ENCODE peak calls at places on chromosome 4, in five cellular contexts. Z is PC-9, P is fibroblast of lung, E is GM23248, A is GM23338. C is an unnamed sample. For H4K20me1 and H3K79me2, the result is how much of the 10 kb centered on the place peaks cover.

GRCh38 chr4:61540944-61541343 is 340.8 kb downstream of the ADGRL3 start:
- DNase-seq in A (peak), Z (no peak), E (no peak), P (no peak), C (no peak)

GRCh38 chr4:112127736-112128322 is 17.4 kb upstream of the FAM241A start:
- DNase-seq in E (peak), A (peak), Z (no peak), P (peak), C (peak)

GRCh38 chr4:3717241-3717640 is 48.9 kb upstream of the ADRA2C start:
- DNase-seq in Z (no peak), E (no peak), A (no peak), P (no peak), C (no peak)

GRCh38 chr4:96016615-96017299 is 176.9 kb downstream of the PDHA2 start:
- DNase-seq in A (no peak), Z (no peak), E (no peak), P (peak), C (peak)

GRCh38 chr4:157320092-157320491 is 99.6 kb downstream of the GRIA2 start:
- DNase-seq in E (no peak), A (no peak), P (no peak), Z (no peak), C (no peak)

GRCh38 chr4:39975488-39976089 is 2.1 kb downstream of the PDS5A start:
- DNase-seq in Z (no peak), P (peak), A (no peak), E (peak), C (peak)

GRCh38 chr4:176437756-176438155 is 118.0 kb downstream of the SPCS3 start:
- DNase-seq in P (no peak), Z (no peak), E (no peak), A (no peak), C (peak)

GRCh38 chr4:20528508-20528907 is 171.8 kb upstream of the PACRGL start:
- DNase-seq in Z (no peak), P (peak), E (peak), A (no peak), C (peak)

GRCh38 chr4:41058426-41058825 is 155.9 kb downstream of the APBB2 start:
- DNase-seq in A (no peak), P (peak), E (peak), Z (no peak), C (no peak)

GRCh38 chr4:11675051-11675800 is 246.5 kb upstream of the HS3ST1 start:
- DNase-seq in E (no peak), A (no peak), Z (no peak), P (peak), C (no peak)

GRCh38 chr4:2793578-2793919 is 664 bp downstream of the SH3BP2 start:
- DNase-seq in E (peak), Z (no peak), A (peak), P (peak), C (no peak)

GRCh38 chr4:171813195-171813955 is at the start of gene GALNTL6:
- DNase-seq in Z (no peak), E (peak), P (peak), A (peak), C (peak)

GRCh38 chr4:185346975-185347601 is 48.6 kb downstream of the LRP2BP start:
- DNase-seq in P (peak), E (no peak), Z (no peak), A (no peak), C (no peak)

GRCh38 chr4:124713213-124713592 is 671 bp upstream of the ANKRD50 start:
- DNase-seq in E (peak), P (peak), A (no peak), Z (peak), C (peak)

GRCh38 chr4:69984030-69984443 is 11.7 kb upstream of the STATH start:
- DNase-seq in P (peak), Z (peak), E (no peak), A (peak), C (peak)

GRCh38 chr4:130197946-130198345 is 1102.0 kb downstream of the C4orf33 start:
- DNase-seq in A (no peak), Z (no peak), E (no peak), P (no peak), C (no peak)

GRCh38 chr4:39410415-39410814 is 3.7 kb downstream of the KLB start:
- DNase-seq in P (no peak), E (peak), Z (no peak), A (no peak), C (no peak)

GRCh38 chr4:13546374-13546854 is 2.1 kb upstream of the NKX3-2 start:
- DNase-seq in Z (no peak), A (peak), P (no peak), E (no peak), C (no peak)

GRCh38 chr4:41069838-41070237 is 144.5 kb downstream of the APBB2 start:
- DNase-seq in A (peak), E (no peak), P (no peak), Z (no peak), C (no peak)

GRCh38 chr4:114879916-114880315 is 233.5 kb downstream of the NDST4 start:
- DNase-seq in E (no peak), P (no peak), Z (no peak), A (no peak), C (no peak)

GRCh38 chr4:11566440-11567022 is 137.8 kb upstream of the HS3ST1 start:
- DNase-seq in Z (no peak), P (no peak), E (no peak), A (no peak), C (no peak)

GRCh38 chr4:95532305-95532704 is 16.5 kb downstream of the UNC5C start:
- DNase-seq in Z (no peak), A (no peak), E (no peak), P (no peak), C (no peak)

GRCh38 chr4:55367084-55367722 is 21.2 kb downstream of the SRD5A3 start:
- DNase-seq in E (no peak), P (no peak), A (peak), Z (no peak), C (no peak)

GRCh38 chr4:89847571-89848325 is 10.8 kb upstream of the SNCA start:
- DNase-seq in A (no peak), P (no peak), Z (no peak), E (no peak), C (peak)

GRCh38 chr4:184924516-184924915 is 93.8 kb upstream of the HELT start:
- DNase-seq in A (no peak), Z (no peak), E (no peak), P (no peak), C (no peak)

GRCh38 chr4:72377491-72378194 is 191.4 kb downstream of the ADAMTS3 start:
- DNase-seq in Z (no peak), P (peak), E (peak), A (no peak), C (no peak)

GRCh38 chr4:5205981-5206380 is 154.7 kb downstream of the STK32B start:
- DNase-seq in E (peak), P (peak), A (no peak), Z (no peak), C (no peak)

GRCh38 chr4:22616516-22616915 is 76.2 kb upstream of the GBA3 start:
- DNase-seq in E (no peak), P (no peak), Z (no peak), A (no peak), C (no peak)

GRCh38 chr4:173556398-173557131 is 26.5 kb upstream of the HAND2 start:
- DNase-seq in E (peak), P (no peak), A (peak), Z (no peak), C (no peak)

GRCh38 chr4:108115168-108115526 is 53.6 kb downstream of the LEF1 start:
- DNase-seq in E (no peak), P (no peak), Z (no peak), A (no peak), C (no peak)
- H4K20me1 ChIP-seq in E (under half), P (under half), Z (under half), A (under half), C (under half)

DNA sequence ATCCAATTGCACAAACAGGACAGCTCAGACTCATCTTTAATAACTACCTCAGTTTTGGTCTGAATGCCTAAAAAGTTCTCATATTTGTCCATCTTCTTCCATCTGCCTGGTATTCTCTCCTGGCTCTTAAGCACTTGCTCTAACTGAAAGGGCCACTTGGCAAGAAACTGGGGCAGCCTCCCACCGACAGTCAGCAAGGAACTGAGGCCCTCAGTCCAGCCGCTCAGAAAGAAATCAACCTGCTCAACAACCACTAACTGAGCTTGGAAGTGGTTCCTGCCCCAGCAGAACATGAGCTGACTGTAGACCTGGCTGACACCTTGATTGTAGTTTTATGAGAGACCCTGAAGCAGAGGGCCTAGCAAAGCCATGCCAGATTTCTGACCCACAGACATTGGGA is 84.4 kb downstream of the PPEF2 start:
- DNase-seq in E (no peak), A (no peak), Z (no peak), P (no peak), C (no peak)
- H3K79me2 ChIP-seq in E (under half), A (under half), Z (under half), P (under half), C (under half)

GRCh38 chr4:87423313-87424031 is 1.1 kb downstream of the NUDT9 start:
- DNase-seq in A (no peak), P (no peak), E (peak), Z (no peak), C (peak)
- H2AFZ ChIP-seq in A (no peak), P (peak), E (peak), Z (peak), C (peak)

GRCh38 chr4:1023895-1024740 is 12.7 kb downstream of the FGFRL1 start:
- DNase-seq in E (no peak), A (no peak), Z (no peak), P (no peak), C (no peak)
- H4K20me1 ChIP-seq in E (under half), A (under half), Z (under half), P (under half), C (under half)

GRCh38 chr4:104940927-104941326 is 205.7 kb upstream of the TET2 start:
- DNase-seq in A (no peak), E (no peak), P (no peak), Z (no peak), C (no peak)
- H3K79me2 ChIP-seq in A (under half), E (under half), P (under half), Z (under half), C (under half)

DNA sequence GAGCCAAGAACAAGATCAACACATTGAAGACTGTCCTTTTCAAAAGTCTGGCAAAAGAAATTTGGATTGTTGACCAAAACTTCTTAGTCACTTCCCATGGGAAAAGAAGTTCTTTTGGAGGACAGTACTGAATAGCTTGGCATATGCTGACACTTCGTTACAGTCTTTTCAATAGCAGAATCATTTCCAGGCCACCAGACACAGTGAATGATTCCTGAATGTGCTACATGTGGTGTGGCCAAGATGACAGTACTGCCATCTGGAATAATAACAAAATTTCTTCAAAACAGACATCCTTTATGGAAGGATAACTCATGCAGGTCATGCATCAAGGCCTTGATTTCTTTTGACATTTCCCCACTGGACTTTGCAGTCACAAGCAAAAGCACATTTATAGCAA is 560.4 kb downstream of the GRID2 start:
- DNase-seq in E (no peak), Z (no peak), A (no peak), P (no peak), C (no peak)
- H2AFZ ChIP-seq in E (no peak), Z (no peak), A (no peak), P (no peak), C (no peak)

GRCh38 chr4:7058792-7059191 is 9.1 kb downstream of the GRPEL1 start:
- DNase-seq in Z (no peak), A (no peak), E (no peak), P (no peak), C (no peak)
- H4K20me1 ChIP-seq in Z (under half), A (under half), E (under half), P (under half), C (under half)

GRCh38 chr4:102575369-102576129 is 74.4 kb downstream of the NFKB1 start:
- DNase-seq in E (no peak), A (no peak), P (peak), Z (peak), C (peak)
- H3K79me2 ChIP-seq in E (under half), A (under half), P (under half), Z (under half), C (under half)

C was measured in mammary epithelial cell.